ENCODE peak calls at places on chromosome 4, in ten cellular contexts. One of them, this sample, is unnamed.

GRCh38 chr4:143514432-143514831 is 930 bp downstream of the SMARCA5 start:
- DNase-seq in mucosa of descending colon: peak
- DNase-seq in GM06990: peak
- DNase-seq in NCI-H2081: peak
- DNase-seq in fibroblast of lung: peak
- DNase-seq in ovary: peak
- DNase-seq in glutamatergic neuron: peak
- DNase-seq in effector memory CD8-positive, alpha-beta T cell: peak
- DNase-seq in MCF 10A: peak
- DNase-seq in omental fat pad: no peak
- DNase-seq in this sample: peak

GRCh38 chr4:108881190-108881589 is 118.3 kb upstream of the ETNPPL start:
- DNase-seq in mucosa of descending colon: no peak
- DNase-seq in omental fat pad: no peak
- DNase-seq in MCF 10A: peak
- DNase-seq in GM06990: no peak
- DNase-seq in fibroblast of lung: peak
- DNase-seq in NCI-H2081: no peak
- DNase-seq in glutamatergic neuron: no peak
- DNase-seq in effector memory CD8-positive, alpha-beta T cell: no peak
- DNase-seq in ovary: no peak
- DNase-seq in this sample: no peak

GRCh38 chr4:145081756-145082155 is 16.2 kb downstream of the ANAPC10 start:
- DNase-seq in glutamatergic neuron: no peak
- DNase-seq in ovary: no peak
- DNase-seq in omental fat pad: no peak
- DNase-seq in effector memory CD8-positive, alpha-beta T cell: no peak
- DNase-seq in NCI-H2081: no peak
- DNase-seq in fibroblast of lung: no peak
- DNase-seq in MCF 10A: no peak
- DNase-seq in mucosa of descending colon: no peak
- DNase-seq in GM06990: no peak
- DNase-seq in this sample: no peak

GRCh38 chr4:4642201-4643025 is 100.6 kb upstream of the STX18 start:
- DNase-seq in NCI-H2081: no peak
- DNase-seq in effector memory CD8-positive, alpha-beta T cell: no peak
- DNase-seq in GM06990: no peak
- DNase-seq in omental fat pad: no peak
- DNase-seq in fibroblast of lung: no peak
- DNase-seq in mucosa of descending colon: no peak
- DNase-seq in ovary: no peak
- DNase-seq in glutamatergic neuron: no peak
- DNase-seq in MCF 10A: no peak
- DNase-seq in this sample: no peak

GRCh38 chr4:7322166-7322991 is 112.4 kb downstream of the PSAPL1 start:
- DNase-seq in GM06990: no peak
- DNase-seq in fibroblast of lung: no peak
- DNase-seq in effector memory CD8-positive, alpha-beta T cell: no peak
- DNase-seq in glutamatergic neuron: no peak
- DNase-seq in mucosa of descending colon: peak
- DNase-seq in NCI-H2081: no peak
- DNase-seq in ovary: peak
- DNase-seq in omental fat pad: no peak
- DNase-seq in MCF 10A: no peak
- DNase-seq in this sample: peak

GRCh38 chr4:86250616-86251015 is 109.2 kb downstream of the MAPK10 start:
- DNase-seq in fibroblast of lung: peak
- DNase-seq in omental fat pad: no peak
- DNase-seq in MCF 10A: no peak
- DNase-seq in glutamatergic neuron: no peak
- DNase-seq in ovary: no peak
- DNase-seq in GM06990: no peak
- DNase-seq in mucosa of descending colon: no peak
- DNase-seq in effector memory CD8-positive, alpha-beta T cell: no peak
- DNase-seq in NCI-H2081: no peak
- DNase-seq in this sample: no peak

GRCh38 chr4:16082424-16083216 is 1.2 kb downstream of the PROM1 start:
- DNase-seq in ovary: no peak
- DNase-seq in mucosa of descending colon: peak
- DNase-seq in effector memory CD8-positive, alpha-beta T cell: no peak
- DNase-seq in MCF 10A: peak
- DNase-seq in omental fat pad: no peak
- DNase-seq in GM06990: no peak
- DNase-seq in NCI-H2081: peak
- DNase-seq in glutamatergic neuron: peak
- DNase-seq in fibroblast of lung: peak
- DNase-seq in this sample: no peak

GRCh38 chr4:74638001-74638400 is 156.3 kb downstream of the BTC start:
- DNase-seq in GM06990: no peak
- DNase-seq in glutamatergic neuron: no peak
- DNase-seq in NCI-H2081: no peak
- DNase-seq in fibroblast of lung: peak
- DNase-seq in MCF 10A: no peak
- DNase-seq in mucosa of descending colon: no peak
- DNase-seq in omental fat pad: no peak
- DNase-seq in effector memory CD8-positive, alpha-beta T cell: no peak
- DNase-seq in ovary: no peak
- DNase-seq in this sample: no peak

GRCh38 chr4:165783626-165784025 is 89.4 kb upstream of the TLL1 start:
- DNase-seq in fibroblast of lung: no peak
- DNase-seq in GM06990: no peak
- DNase-seq in MCF 10A: no peak
- DNase-seq in mucosa of descending colon: no peak
- DNase-seq in ovary: no peak
- DNase-seq in effector memory CD8-positive, alpha-beta T cell: no peak
- DNase-seq in NCI-H2081: no peak
- DNase-seq in omental fat pad: no peak
- DNase-seq in glutamatergic neuron: no peak
- DNase-seq in this sample: no peak

GRCh38 chr4:85828295-85828910 is 353.5 kb downstream of the ARHGAP24 start:
- DNase-seq in ovary: no peak
- DNase-seq in MCF 10A: peak
- DNase-seq in omental fat pad: no peak
- DNase-seq in mucosa of descending colon: no peak
- DNase-seq in NCI-H2081: no peak
- DNase-seq in GM06990: no peak
- DNase-seq in effector memory CD8-positive, alpha-beta T cell: no peak
- DNase-seq in fibroblast of lung: peak
- DNase-seq in glutamatergic neuron: no peak
- DNase-seq in this sample: no peak

GRCh38 chr4:53866055-53866454 is 198.3 kb downstream of the CHIC2 start:
- DNase-seq in glutamatergic neuron: no peak
- DNase-seq in mucosa of descending colon: no peak
- DNase-seq in GM06990: no peak
- DNase-seq in NCI-H2081: no peak
- DNase-seq in fibroblast of lung: peak
- DNase-seq in omental fat pad: no peak
- DNase-seq in MCF 10A: peak
- DNase-seq in effector memory CD8-positive, alpha-beta T cell: no peak
- DNase-seq in ovary: no peak
- DNase-seq in this sample: no peak

GRCh38 chr4:169275180-169275579 is 4.4 kb upstream of the SH3RF1 start:
- DNase-seq in fibroblast of lung: no peak
- DNase-seq in mucosa of descending colon: no peak
- DNase-seq in glutamatergic neuron: no peak
- DNase-seq in MCF 10A: no peak
- DNase-seq in effector memory CD8-positive, alpha-beta T cell: no peak
- DNase-seq in ovary: no peak
- DNase-seq in NCI-H2081: no peak
- DNase-seq in GM06990: no peak
- DNase-seq in omental fat pad: no peak
- DNase-seq in this sample: no peak

GRCh38 chr4:159204566-159204965 is 101.7 kb downstream of the RAPGEF2 start:
- DNase-seq in omental fat pad: no peak
- DNase-seq in ovary: no peak
- DNase-seq in glutamatergic neuron: no peak
- DNase-seq in NCI-H2081: no peak
- DNase-seq in GM06990: no peak
- DNase-seq in effector memory CD8-positive, alpha-beta T cell: no peak
- DNase-seq in mucosa of descending colon: no peak
- DNase-seq in fibroblast of lung: no peak
- DNase-seq in MCF 10A: no peak
- DNase-seq in this sample: no peak

GRCh38 chr4:155962697-155963096 is 9.0 kb upstream of the CTSO start:
- DNase-seq in MCF 10A: no peak
- DNase-seq in glutamatergic neuron: no peak
- DNase-seq in GM06990: no peak
- DNase-seq in effector memory CD8-positive, alpha-beta T cell: no peak
- DNase-seq in omental fat pad: no peak
- DNase-seq in NCI-H2081: no peak
- DNase-seq in fibroblast of lung: no peak
- DNase-seq in ovary: no peak
- DNase-seq in mucosa of descending colon: no peak
- DNase-seq in this sample: no peak

GRCh38 chr4:77849278-77849965 is 13.2 kb upstream of the MRPL1 start:
- DNase-seq in MCF 10A: no peak
- DNase-seq in omental fat pad: no peak
- DNase-seq in fibroblast of lung: no peak
- DNase-seq in glutamatergic neuron: no peak
- DNase-seq in GM06990: no peak
- DNase-seq in NCI-H2081: no peak
- DNase-seq in effector memory CD8-positive, alpha-beta T cell: no peak
- DNase-seq in ovary: no peak
- DNase-seq in mucosa of descending colon: no peak
- DNase-seq in this sample: no peak

GRCh38 chr4:109730294-109731051 is 603 bp upstream of the PLA2G12A start:
- DNase-seq in GM06990: peak
- DNase-seq in mucosa of descending colon: peak
- DNase-seq in effector memory CD8-positive, alpha-beta T cell: no peak
- DNase-seq in omental fat pad: peak
- DNase-seq in NCI-H2081: peak
- DNase-seq in MCF 10A: peak
- DNase-seq in glutamatergic neuron: peak
- DNase-seq in ovary: peak
- DNase-seq in fibroblast of lung: peak
- DNase-seq in this sample: peak

GRCh38 chr4:71004281-71004851 is 10.9 kb downstream of the DCK start:
- DNase-seq in GM06990: peak
- DNase-seq in NCI-H2081: no peak
- DNase-seq in MCF 10A: no peak
- DNase-seq in mucosa of descending colon: peak
- DNase-seq in ovary: no peak
- DNase-seq in glutamatergic neuron: peak
- DNase-seq in fibroblast of lung: no peak
- DNase-seq in omental fat pad: no peak
- DNase-seq in effector memory CD8-positive, alpha-beta T cell: peak
- DNase-seq in this sample: no peak

GRCh38 chr4:180827610-180828009 is 1415.6 kb upstream of the TENM3 start:
- DNase-seq in glutamatergic neuron: no peak
- DNase-seq in omental fat pad: no peak
- DNase-seq in mucosa of descending colon: no peak
- DNase-seq in GM06990: no peak
- DNase-seq in ovary: no peak
- DNase-seq in fibroblast of lung: peak
- DNase-seq in MCF 10A: peak
- DNase-seq in NCI-H2081: peak
- DNase-seq in effector memory CD8-positive, alpha-beta T cell: no peak
- DNase-seq in this sample: no peak

GRCh38 chr4:6245246-6246169 is 24.1 kb upstream of the WFS1 start:
- DNase-seq in omental fat pad: no peak
- DNase-seq in MCF 10A: no peak
- DNase-seq in fibroblast of lung: peak
- DNase-seq in GM06990: no peak
- DNase-seq in NCI-H2081: no peak
- DNase-seq in effector memory CD8-positive, alpha-beta T cell: no peak
- DNase-seq in ovary: no peak
- DNase-seq in glutamatergic neuron: peak
- DNase-seq in mucosa of descending colon: no peak
- DNase-seq in this sample: peak

GRCh38 chr4:103008875-103009729 is 10.4 kb downstream of the SLC9B1 start:
- DNase-seq in glutamatergic neuron: no peak
- DNase-seq in MCF 10A: peak
- DNase-seq in mucosa of descending colon: peak
- DNase-seq in fibroblast of lung: peak
- DNase-seq in GM06990: peak
- DNase-seq in ovary: no peak
- DNase-seq in effector memory CD8-positive, alpha-beta T cell: peak
- DNase-seq in NCI-H2081: peak
- DNase-seq in omental fat pad: no peak
- DNase-seq in this sample: no peak

GRCh38 chr4:69718376-69719293 is 41.8 kb downstream of the SULT1B1 start:
- DNase-seq in MCF 10A: peak
- DNase-seq in fibroblast of lung: peak
- DNase-seq in glutamatergic neuron: no peak
- DNase-seq in GM06990: no peak
- DNase-seq in mucosa of descending colon: no peak
- DNase-seq in omental fat pad: no peak
- DNase-seq in NCI-H2081: no peak
- DNase-seq in effector memory CD8-positive, alpha-beta T cell: no peak
- DNase-seq in ovary: no peak
- DNase-seq in this sample: no peak

GRCh38 chr4:150007512-150007911 is 70.7 kb upstream of the DCLK2 start:
- DNase-seq in omental fat pad: no peak
- DNase-seq in glutamatergic neuron: no peak
- DNase-seq in GM06990: no peak
- DNase-seq in fibroblast of lung: peak
- DNase-seq in mucosa of descending colon: no peak
- DNase-seq in ovary: no peak
- DNase-seq in effector memory CD8-positive, alpha-beta T cell: no peak
- DNase-seq in MCF 10A: no peak
- DNase-seq in NCI-H2081: no peak
- DNase-seq in this sample: no peak

GRCh38 chr4:143375326-143376073 is 38.8 kb downstream of the GAB1 start:
- DNase-seq in NCI-H2081: peak
- DNase-seq in effector memory CD8-positive, alpha-beta T cell: no peak
- DNase-seq in glutamatergic neuron: peak
- DNase-seq in MCF 10A: peak
- DNase-seq in mucosa of descending colon: peak
- DNase-seq in fibroblast of lung: peak
- DNase-seq in omental fat pad: no peak
- DNase-seq in ovary: no peak
- DNase-seq in GM06990: no peak
- DNase-seq in this sample: peak

GRCh38 chr4:1994935-1995334 is 13.8 kb downstream of the NELFA start:
- DNase-seq in GM06990: no peak
- DNase-seq in NCI-H2081: no peak
- DNase-seq in mucosa of descending colon: no peak
- DNase-seq in glutamatergic neuron: no peak
- DNase-seq in MCF 10A: no peak
- DNase-seq in ovary: no peak
- DNase-seq in omental fat pad: no peak
- DNase-seq in fibroblast of lung: no peak
- DNase-seq in effector memory CD8-positive, alpha-beta T cell: no peak
- DNase-seq in this sample: no peak

GRCh38 chr4:102759835-102760644 is 728 bp downstream of the MANBA start:
- DNase-seq in effector memory CD8-positive, alpha-beta T cell: peak
- DNase-seq in MCF 10A: peak
- DNase-seq in glutamatergic neuron: no peak
- DNase-seq in ovary: peak
- DNase-seq in NCI-H2081: no peak
- DNase-seq in GM06990: no peak
- DNase-seq in omental fat pad: peak
- DNase-seq in mucosa of descending colon: peak
- DNase-seq in fibroblast of lung: peak
- DNase-seq in this sample: no peak

GRCh38 chr4:15755321-15755750 is 22.8 kb upstream of the CD38 start:
- DNase-seq in ovary: no peak
- DNase-seq in omental fat pad: no peak
- DNase-seq in glutamatergic neuron: no peak
- DNase-seq in mucosa of descending colon: no peak
- DNase-seq in GM06990: no peak
- DNase-seq in fibroblast of lung: peak
- DNase-seq in NCI-H2081: no peak
- DNase-seq in MCF 10A: peak
- DNase-seq in effector memory CD8-positive, alpha-beta T cell: no peak
- DNase-seq in this sample: no peak

This sample was measured in left ventricle myocardium inferior.